ENCODE peak calls at places on chromosomes 13 and 19, in eight cellular contexts. K is stimulated activated CD4-positive, alpha-beta T cell treated with anti-CD3 and anti-CD28 coated beads, TNF-alpha, amount 100 ng/mL, for 48 hours; I is left cardiac atrium; A is NCI-H1105 treated with DMSO at 0.1 percent for 48 hours; B is foreskin keratinocyte; U is COR-L47; W is AG08395; C is NCI-H2171. Y is an unnamed sample.

GRCh38 chr13:33758113-33758512 is 59.8 kb upstream of the RFC3 start:
- DNase-seq in U (no peak), K (no peak), C (no peak), W (no peak), I (no peak), A (no peak), B (no peak), Y (no peak)

GRCh38 chr13:86882107-86882506 is 789.1 kb upstream of the SLITRK5 start:
- DNase-seq in U (no peak), W (no peak), B (no peak), I (no peak), K (no peak), A (no peak), C (no peak), Y (peak; percentile 15)

GRCh38 chr19:4064073-4064550 is 2.6 kb downstream of the ZBTB7A start:
- DNase-seq in I (no peak), B (no peak), U (no peak), C (no peak), K (no peak), W (no peak), A (no peak), Y (no peak)

GRCh38 chr19:29540128-29540527 is 14.3 kb downstream of the VSTM2B start:
- DNase-seq in I (no peak), K (no peak), U (no peak), A (no peak), W (no peak), C (no peak), B (no peak), Y (no peak)

GRCh38 chr19:35348909-35349611 is 1.4 kb downstream of the FFAR1 start:
- DNase-seq in I (no peak), K (no peak), W (no peak), U (no peak), B (no peak), A (no peak), C (no peak), Y (peak; percentile 18)

GRCh38 chr13:72565893-72566292 is 161.5 kb downstream of the MZT1 start:
- DNase-seq in U (peak; percentile 56), K (no peak), B (no peak), I (no peak), W (peak; percentile 31), A (peak; percentile 26), C (peak; percentile 31), Y (peak; percentile 40)

GRCh38 chr13:26707122-26708006 is 53.2 kb downstream of the GPR12 start:
- DNase-seq in U (peak; percentile 75), C (peak; percentile 7), A (peak; percentile 43), I (no peak), W (peak; percentile 72), B (peak; percentile 17), K (peak; percentile 11), Y (peak; percentile 83)

GRCh38 chr13:44163108-44163507 is 210.5 kb upstream of the SERP2 start:
- DNase-seq in I (no peak), B (no peak), C (no peak), U (no peak), W (no peak), K (no peak), A (no peak), Y (no peak)

GRCh38 chr19:15815306-15815705 is at the start of gene OR10H1:
- DNase-seq in K (no peak), A (no peak), U (no peak), C (no peak), W (no peak), B (no peak), I (no peak), Y (peak; percentile 16)

GRCh38 chr13:79810671-79811070 is 329.7 kb downstream of the NDFIP2 start:
- DNase-seq in I (no peak), K (no peak), W (peak; percentile 58), A (no peak), B (peak; percentile 54), C (no peak), U (no peak), Y (no peak)

GRCh38 chr19:41355802-41356201 is 2.1 kb upstream of the TGFB1 start:
- DNase-seq in I (no peak), K (no peak), A (no peak), W (no peak), B (no peak), U (no peak), C (no peak), Y (no peak)

GRCh38 chr19:48674921-48675824 is 2.4 kb upstream of the NTN5 start:
- DNase-seq in B (no peak), W (peak; percentile 93), C (peak; percentile 85), K (peak; percentile 69), I (peak; percentile 86), U (peak; percentile 74), A (peak; percentile 75), Y (peak; percentile 79)

GRCh38 chr19:3365093-3365446 is 1.3 kb upstream of the NFIC start:
- DNase-seq in B (no peak), I (no peak), U (no peak), A (no peak), W (no peak), C (no peak), K (no peak), Y (no peak)

GRCh38 chr13:112174476-112175110 is 107.6 kb downstream of the SOX1 start:
- DNase-seq in A (no peak), C (no peak), K (no peak), U (no peak), W (no peak), I (no peak), B (no peak), Y (no peak)

GRCh38 chr19:38711726-38712153 is 32.5 kb downstream of the CAPN12 start:
- DNase-seq in K (no peak), W (peak; percentile 97), U (no peak), I (peak; percentile 59), C (no peak), B (no peak), A (no peak), Y (no peak)

GRCh38 chr19:10979950-10980349 is 19.1 kb downstream of the SMARCA4 start:
- DNase-seq in B (no peak), A (no peak), I (no peak), U (no peak), C (no peak), K (no peak), W (no peak), Y (no peak)

GRCh38 chr19:48817585-48818124 is 6.8 kb upstream of the BCAT2 start:
- DNase-seq in B (no peak), I (no peak), U (no peak), W (no peak), C (no peak), A (no peak), K (no peak), Y (peak; percentile 14)

GRCh38 chr13:40116008-40116407 is 460.5 kb downstream of the COG6 start:
- DNase-seq in U (no peak), W (peak; percentile 20), C (no peak), B (peak; percentile 74), I (peak; percentile 61), K (peak; percentile 23), A (no peak), Y (no peak)

GRCh38 chr19:29667941-29668340 is 2.7 kb downstream of the PLEKHF1 start:
- DNase-seq in W (no peak), B (no peak), A (peak; percentile 14), U (no peak), I (no peak), C (peak; percentile 28), K (peak; percentile 37), Y (no peak)

GRCh38 chr19:39845621-39846175 is 481 bp downstream of the FBL start:
- DNase-seq in U (peak; percentile 17), A (peak; percentile 13), I (no peak), W (peak; percentile 43), K (no peak), B (no peak), C (peak; percentile 33), Y (peak; percentile 30)

GRCh38 chr19:23992348-23992747 is 77.7 kb downstream of the ZNF726 start:
- DNase-seq in U (no peak), B (no peak), K (no peak), W (no peak), C (no peak), A (no peak), I (no peak), Y (no peak)

GRCh38 chr13:110162053-110162452 is 144.9 kb downstream of the COL4A1 start:
- DNase-seq in B (no peak), A (no peak), U (no peak), I (no peak), K (no peak), W (no peak), C (no peak), Y (no peak)

GRCh38 chr13:109363431-109363830 is 423.0 kb downstream of the IRS2 start:
- DNase-seq in K (no peak), C (no peak), B (no peak), I (no peak), A (no peak), W (no peak), U (no peak), Y (no peak)

GRCh38 chr19:7953060-7953459 is 9.6 kb upstream of the TIMM44 start:
- DNase-seq in B (peak; percentile 49), C (no peak), K (no peak), U (no peak), I (no peak), W (peak; percentile 37), A (no peak), Y (no peak)

GRCh38 chr13:40492511-40492910 is 173.9 kb downstream of the FOXO1 start:
- DNase-seq in I (peak; percentile 74), U (no peak), C (no peak), B (no peak), A (no peak), K (no peak), W (no peak), Y (no peak)

GRCh38 chr19:294819-295686 is 3.9 kb upstream of the PLPP2 start:
- DNase-seq in B (no peak), W (peak; percentile 57), K (no peak), U (peak; percentile 32), I (no peak), A (peak; percentile 30), C (peak; percentile 29), Y (no peak)

GRCh38 chr13:75776550-75776949 is 140.4 kb downstream of the LMO7 start:
- DNase-seq in K (no peak), W (no peak), U (no peak), A (no peak), B (no peak), C (no peak), I (no peak), Y (no peak)

GRCh38 chr13:24023073-24023472 is 125.8 kb upstream of the C1QTNF9B start:
- DNase-seq in U (no peak), B (no peak), A (no peak), W (no peak), I (no peak), C (no peak), K (no peak), Y (no peak)

GRCh38 chr19:5539431-5539833 is 28.3 kb downstream of the TINCR start:
- DNase-seq in I (peak; percentile 36), K (no peak), A (no peak), U (peak; percentile 69), C (no peak), W (no peak), B (no peak), Y (peak; percentile 44)

GRCh38 chr19:364496-365287 is 20.1 kb upstream of the MIER2 start:
- DNase-seq in C (no peak), U (no peak), I (no peak), K (no peak), W (no peak), B (no peak), A (no peak), Y (no peak)

GRCh38 chr19:18883530-18884304 is 12.2 kb downstream of the CERS1 start:
- DNase-seq in W (no peak), K (no peak), I (no peak), U (no peak), C (no peak), A (no peak), B (no peak), Y (no peak)

GRCh38 chr19:33282036-33282686 is 20.2 kb downstream of the CEBPA start:
- DNase-seq in B (no peak), A (no peak), C (no peak), K (no peak), I (peak; percentile 15), U (no peak), W (peak; percentile 47), Y (no peak)

GRCh38 chr13:22717036-22717435 is 463.7 kb upstream of the SGCG start:
- DNase-seq in K (no peak), A (no peak), B (no peak), W (no peak), I (no peak), C (no peak), U (no peak), Y (no peak)

GRCh38 chr13:99307648-99308339 is 595 bp upstream of the GPR183 start:
- DNase-seq in I (peak; percentile 35), K (peak; percentile 84), W (peak; percentile 68), B (peak; percentile 44), A (no peak), C (no peak), U (no peak), Y (no peak)